ENCODE peak calls at places on chromosomes 6 and 20, in six cellular contexts. H is cardiac muscle cell; N is fibroblast of lung; D is suprapubic skin; W is CD4-positive, alpha-beta T cell; J is RWPE2. Q is an unnamed sample.

GRCh38 chr6:25485820-25486559 is 166.0 kb upstream of the SCGN start:
- DNase-seq in W (no peak), J (no peak), H (peak), D (no peak), N (no peak), Q (no peak)

GRCh38 chr6:31822038-31822821 is 5.3 kb upstream of the HSPA1B start:
- DNase-seq in J (peak), N (peak), D (peak), W (peak), H (peak), Q (peak)

GRCh38 chr6:149454405-149454848 is 30.4 kb downstream of the ZC3H12D start:
- DNase-seq in N (peak), W (no peak), D (peak), J (no peak), H (peak), Q (peak)

GRCh38 chr20:44028868-44029847 is 114.5 kb downstream of the TOX2 start:
- DNase-seq in D (no peak), J (peak), W (no peak), N (no peak), H (no peak), Q (no peak)

GRCh38 chr6:3750324-3751018 is 1.0 kb downstream of the PXDC1 start:
- DNase-seq in W (no peak), N (peak), J (no peak), H (peak), D (peak), Q (no peak)

GRCh38 chr6:19210849-19211590 is 626.1 kb upstream of the ID4 start:
- DNase-seq in D (no peak), N (no peak), J (peak), W (no peak), H (peak), Q (no peak)

GRCh38 chr20:12047838-12048432 is 130.2 kb downstream of the BTBD3 start:
- DNase-seq in W (no peak), H (peak), N (peak), J (no peak), D (no peak), Q (no peak)

GRCh38 chr6:30006170-30007131 is 54.6 kb upstream of the POLR1H start:
- DNase-seq in N (no peak), J (no peak), D (no peak), H (peak), W (no peak), Q (peak)

GRCh38 chr20:6311841-6312655 is 189.2 kb upstream of the FERMT1 start:
- DNase-seq in N (peak), J (peak), D (no peak), H (no peak), W (no peak), Q (no peak)

GRCh38 chr20:63766695-63767426 is 27.3 kb downstream of the SLC2A4RG start:
- DNase-seq in D (no peak), H (no peak), J (no peak), W (no peak), N (no peak), Q (no peak)
- TF ChIP-seq CTCF in D (no peak), H (no peak), J (no peak), W (no peak), N (no peak), Q (no peak)

GRCh38 chr6:28004350-28005123 is 47.5 kb downstream of the OR2B6 start:
- DNase-seq in N (no peak), W (no peak), D (no peak), H (no peak), J (no peak), Q (no peak)
- H3K27ac ChIP-seq in N (no peak), W (no peak), D (no peak), H (no peak), J (no peak), Q (no peak)

DNA sequence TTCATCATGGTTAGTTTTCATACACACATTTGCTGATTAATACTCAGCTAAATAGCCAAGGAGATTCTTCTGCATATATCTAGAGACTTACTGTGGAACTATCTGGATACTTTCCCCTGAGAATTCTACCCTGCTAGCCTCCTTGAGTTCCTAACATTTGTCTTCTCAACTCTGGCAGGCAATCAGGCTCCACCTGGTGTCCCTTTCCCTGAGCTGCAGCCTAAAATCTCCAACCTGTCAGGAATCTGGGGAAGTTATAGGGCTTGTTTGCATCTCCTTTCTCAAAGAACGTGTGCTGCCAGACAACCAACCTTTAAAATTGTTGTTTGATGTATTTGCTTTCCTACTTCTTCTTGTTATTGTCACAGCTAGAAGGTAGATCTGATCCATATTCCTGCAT is 73.4 kb downstream of the FUT9 start:
- DNase-seq in H (no peak), N (peak), W (no peak), J (no peak), D (no peak), Q (no peak)
- TF ChIP-seq CTCF in H (no peak), N (no peak), W (no peak), J (peak), D (no peak), Q (no peak)

GRCh38 chr20:16486532-16486931 is 86.7 kb downstream of the KIF16B start:
- DNase-seq in D (no peak), N (no peak), J (no peak), H (no peak), W (no peak), Q (no peak)

GRCh38 chr20:16493486-16493885 is 79.8 kb downstream of the KIF16B start:
- DNase-seq in D (no peak), H (no peak), J (no peak), W (no peak), N (no peak), Q (no peak)

GRCh38 chr20:16488086-16488485 is 85.2 kb downstream of the KIF16B start:
- DNase-seq in D (no peak), W (no peak), N (no peak), H (no peak), J (no peak), Q (no peak)

GRCh38 chr20:16491277-16491912 is 81.9 kb downstream of the KIF16B start:
- DNase-seq in W (no peak), N (peak), D (no peak), H (peak), J (no peak), Q (no peak)

DNA sequence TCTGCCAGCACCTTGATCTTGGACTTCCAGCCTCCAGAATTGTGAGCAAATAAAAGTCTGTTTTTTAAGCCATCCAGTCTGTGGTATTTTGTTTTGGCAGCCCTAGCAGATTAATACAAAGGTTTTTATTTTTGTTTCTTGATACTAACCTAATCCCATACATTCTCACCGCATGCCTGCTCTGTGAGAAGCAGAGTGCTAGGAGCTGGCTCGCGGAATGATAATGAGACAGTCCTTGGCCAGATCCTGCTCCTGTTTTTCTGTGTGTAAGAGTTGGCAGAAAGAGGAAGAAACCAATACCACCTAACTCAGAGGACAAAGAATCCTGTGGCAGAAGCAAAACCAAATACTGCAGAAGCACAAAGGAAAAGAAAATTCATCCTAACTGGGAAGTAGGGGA is 82.6 kb downstream of the KIF16B start:
- DNase-seq in N (peak), J (no peak), D (no peak), H (no peak), W (no peak), Q (no peak)
- H3K27ac ChIP-seq in N (no peak), J (no peak), D (no peak), H (no peak), W (no peak), Q (no peak)

GRCh38 chr20:62464080-62464770 is 11.6 kb downstream of the GATA5 start:
- DNase-seq in H (no peak), N (no peak), W (no peak), D (no peak), J (no peak), Q (no peak)
- TF ChIP-seq CTCF in H (no peak), N (no peak), W (no peak), D (no peak), J (no peak), Q (no peak)

DNA sequence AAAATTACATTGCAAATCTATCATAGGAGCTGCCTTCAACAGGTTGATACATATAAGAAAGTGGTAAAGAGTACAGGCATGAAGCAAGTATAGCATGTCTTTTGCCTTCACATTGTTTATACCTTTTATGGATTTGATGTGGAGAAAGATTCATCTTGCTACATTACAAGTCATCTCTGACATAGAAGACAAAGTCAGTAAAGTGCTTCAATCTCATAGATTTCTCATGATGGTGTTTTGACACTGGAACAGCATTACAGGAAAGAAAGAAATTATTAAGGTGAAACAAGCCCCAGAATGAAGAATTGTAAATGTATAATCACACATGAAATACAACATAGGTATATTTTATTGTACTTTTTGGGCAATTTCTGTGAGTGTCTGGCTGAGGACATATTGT is 580.7 kb upstream of the MMS22L start:
- DNase-seq in J (no peak), H (no peak), W (no peak), D (no peak), N (no peak), Q (no peak)
- H3K27ac ChIP-seq in J (no peak), H (no peak), W (no peak), D (no peak), N (no peak), Q (no peak)

GRCh38 chr6:159168536-159169192 is 536 bp upstream of the FNDC1 start:
- DNase-seq in H (peak), W (no peak), J (no peak), N (peak), D (peak), Q (no peak)
- TF ChIP-seq CTCF in H (peak), W (no peak), J (no peak), N (peak), D (no peak), Q (peak)

DNA sequence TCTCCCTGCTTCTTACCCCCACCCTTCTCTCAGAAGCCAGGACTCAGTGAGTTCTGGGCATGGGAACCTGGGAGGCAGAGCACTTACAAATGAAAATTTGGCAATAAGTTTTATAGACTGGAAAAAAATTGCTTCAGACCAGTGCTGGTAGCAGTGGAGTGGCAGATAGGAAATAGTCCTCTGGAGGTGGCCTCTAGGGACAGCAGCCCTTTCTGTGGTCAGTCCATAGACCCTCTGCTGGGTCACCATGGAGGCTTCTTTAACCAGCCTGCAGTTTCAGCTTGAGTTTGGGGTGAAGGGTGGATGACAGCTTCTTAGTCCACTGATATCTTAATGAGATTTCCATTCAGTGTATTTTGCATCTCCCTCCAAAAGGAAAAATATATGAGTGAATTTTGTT is 179.1 kb downstream of the ARID1B start:
- DNase-seq in W (no peak), D (no peak), H (no peak), N (no peak), J (no peak), Q (no peak)
- H3K27ac ChIP-seq in W (no peak), D (peak), H (peak), N (no peak), J (peak), Q (peak)

GRCh38 chr6:145247677-145248419 is 487.5 kb downstream of the EPM2A start:
- DNase-seq in H (peak), D (no peak), J (peak), N (peak), W (no peak), Q (no peak)

GRCh38 chr6:145241039-145241438 is 494.3 kb downstream of the EPM2A start:
- DNase-seq in W (no peak), J (no peak), D (no peak), H (peak), N (peak), Q (no peak)

GRCh38 chr6:145250436-145250835 is 484.9 kb downstream of the EPM2A start:
- DNase-seq in J (no peak), D (no peak), W (no peak), N (no peak), H (no peak), Q (no peak)

GRCh38 chr6:145244712-145245111 is 490.6 kb downstream of the EPM2A start:
- DNase-seq in J (no peak), D (no peak), H (peak), N (no peak), W (no peak), Q (no peak)

GRCh38 chr6:145245119-145245518 is 490.2 kb downstream of the EPM2A start:
- DNase-seq in N (peak), H (peak), W (no peak), D (no peak), J (no peak), Q (no peak)
- TF ChIP-seq CTCF in N (no peak), H (no peak), W (no peak), D (no peak), J (no peak), Q (no peak)

DNA sequence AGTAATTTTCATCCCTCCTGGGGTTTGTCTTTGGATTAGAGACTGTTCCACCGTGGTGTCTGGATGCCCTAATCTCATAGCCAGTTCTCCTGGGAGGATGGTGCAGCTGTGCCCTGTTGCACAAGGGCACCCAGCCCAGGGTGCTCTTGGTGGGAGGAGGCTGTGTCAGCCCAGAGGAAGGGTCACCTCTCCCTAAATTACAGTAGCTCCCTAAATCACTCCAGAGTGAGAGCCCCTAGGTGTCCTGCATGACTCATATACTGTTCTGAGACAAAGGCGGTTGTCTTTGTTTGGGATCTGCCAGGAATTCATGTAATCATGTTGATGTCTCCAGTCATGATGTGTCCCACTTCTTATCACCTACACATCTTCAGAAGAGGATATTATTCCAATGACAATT is 19.7 kb downstream of the PERP start:
- DNase-seq in H (no peak), N (peak), W (no peak), D (no peak), J (no peak), Q (no peak)
- H3K27ac ChIP-seq in H (no peak), N (no peak), W (no peak), D (peak), J (peak), Q (no peak)